ENCODE peak calls at places on chromosomes 12 and 14, in four cellular contexts. M is GM12878, E is GM12891, T is K562. Z is an unnamed sample.

GRCh38 chr12:122499991-122500684 is 594 bp downstream of the ZCCHC8 start:
- DNase-seq in M (no peak), E (peak), T (peak), Z (peak)

GRCh38 chr12:76037130-76038105 is 5.8 kb upstream of the PHLDA1 start:
- DNase-seq in M (peak), E (no peak), T (peak), Z (no peak)

GRCh38 chr12:115185529-115185928 is 501.6 kb upstream of the TBX3 start:
- DNase-seq in M (no peak), E (no peak), T (no peak), Z (no peak)

GRCh38 chr12:127393896-127394295 is 873.1 kb upstream of the TMEM132C start:
- DNase-seq in M (no peak), E (no peak), T (no peak), Z (no peak)

GRCh38 chr12:25935355-25936144 is 22.9 kb upstream of the RASSF8 start:
- DNase-seq in M (no peak), E (no peak), T (no peak), Z (no peak)

GRCh38 chr12:58247633-58248032 is 306.3 kb downstream of the ATP23 start:
- DNase-seq in M (no peak), E (no peak), T (no peak), Z (no peak)

GRCh38 chr12:25648460-25648859 is 95.4 kb upstream of the LMNTD1 start:
- DNase-seq in M (no peak), E (no peak), T (no peak), Z (no peak)

GRCh38 chr14:64234877-64235651 is 59.1 kb downstream of the ESR2 start:
- DNase-seq in M (no peak), E (no peak), T (no peak), Z (no peak)

GRCh38 chr12:2963760-2964292 is 4.6 kb downstream of the TEAD4 start:
- DNase-seq in M (no peak), E (no peak), T (no peak), Z (no peak)

DNA sequence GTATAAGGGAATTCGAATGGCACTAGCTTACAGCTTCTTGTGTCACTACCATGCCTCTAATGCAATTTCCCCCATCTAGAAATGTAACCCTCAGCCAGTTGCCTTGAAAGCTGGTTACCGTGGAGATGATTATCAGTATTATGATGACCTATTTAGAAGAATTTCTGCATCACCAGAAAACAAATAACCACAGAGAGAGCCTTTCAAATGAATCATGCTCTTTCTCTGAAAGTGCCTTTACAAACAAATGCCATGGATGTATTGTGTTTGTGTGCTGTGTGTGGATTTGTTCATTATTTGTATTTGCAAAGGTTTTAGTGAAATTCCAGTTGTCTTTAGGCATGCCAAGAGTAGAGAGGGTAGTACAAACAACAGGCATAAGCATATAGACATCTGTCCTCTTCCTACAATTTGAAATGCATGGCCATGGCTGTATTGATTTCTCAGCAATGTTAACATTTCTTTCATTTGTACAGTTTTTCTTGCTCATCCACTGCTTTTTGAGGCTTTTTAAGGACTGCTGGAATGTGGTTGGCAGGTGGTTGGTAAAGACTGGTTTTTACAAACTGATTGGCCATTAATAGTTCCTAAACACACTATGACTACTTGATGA is 266.5 kb downstream of the PAWR start:
- DNase-seq in M (no peak), E (no peak), T (no peak), Z (no peak)
- TF ChIP-seq SPI1 in M (no peak), E (no peak), T (no peak), Z (no peak)

GRCh38 chr12:119486599-119487154 is 106.9 kb upstream of the TMEM233 start:
- DNase-seq in M (no peak), E (no peak), T (no peak), Z (no peak)
- TF ChIP-seq SPI1 in M (no peak), E (no peak), T (no peak), Z (no peak)

GRCh38 chr14:91418387-91419043 is 895 bp upstream of the CCDC88C start:
- DNase-seq in M (no peak), E (no peak), T (peak), Z (peak)

GRCh38 chr14:91415794-91416743 is 1.6 kb downstream of the CCDC88C start:
- DNase-seq in M (peak), E (no peak), T (no peak), Z (no peak)

GRCh38 chr14:91416744-91417133 is 881 bp downstream of the CCDC88C start:
- DNase-seq in M (no peak), E (no peak), T (peak), Z (no peak)

GRCh38 chr14:91417983-91418386 is 365 bp upstream of the CCDC88C start:
- DNase-seq in M (no peak), E (no peak), T (peak), Z (peak)

GRCh38 chr14:91417134-91417982 is at the start of gene CCDC88C:
- DNase-seq in M (no peak), E (no peak), T (peak), Z (no peak)
- TF ChIP-seq SPI1 in M (no peak), E (no peak), T (peak), Z (no peak)

GRCh38 chr14:100438678-100439592 is 115.8 kb downstream of the SLC25A47 start:
- DNase-seq in M (no peak), E (no peak), T (no peak), Z (no peak)
- TF ChIP-seq SPI1 in M (no peak), E (no peak), T (no peak), Z (no peak)